ENCODE peak calls at places on chromosomes 6 and 20, in ten cellular contexts. K is epithelial cell of esophagus, F is uterus, Z is upper lobe of right lung, Y is AG04450, I is AG10803, M is GM12865, A is heart left ventricle, J is stomach, H is BJ. B is an unnamed sample.

GRCh38 chr20:53069121-53069520 is 97.0 kb downstream of the TSHZ2 start:
- DNase-seq in K (no peak), F (no peak), Z (no peak), Y (no peak), I (no peak), M (no peak), A (no peak), J (no peak), H (no peak), B (no peak)

GRCh38 chr6:3835055-3835731 is 14.0 kb upstream of the FAM50B start:
- DNase-seq in K (peak; percentile 17), F (no peak), Z (no peak), Y (no peak), I (peak; percentile 52), M (no peak), A (no peak), J (peak; percentile 37), H (no peak), B (no peak)

GRCh38 chr20:55581519-55581918 is 423.8 kb downstream of the CBLN4 start:
- DNase-seq in K (no peak), F (no peak), Z (no peak), Y (no peak), I (no peak), M (no peak), A (no peak), J (no peak), H (no peak), B (no peak)

GRCh38 chr20:46694484-46694883 is 5.2 kb upstream of the TP53RK start:
- DNase-seq in K (peak; percentile 30), F (no peak), Z (no peak), Y (no peak), I (peak; percentile 53), M (peak; percentile 61), A (no peak), J (no peak), H (no peak), B (peak; percentile 45)

GRCh38 chr6:5554226-5554625 is 292.9 kb downstream of the FARS2 start:
- DNase-seq in K (no peak), F (no peak), Z (no peak), Y (no peak), I (no peak), M (no peak), A (no peak), J (no peak), H (no peak), B (no peak)

GRCh38 chr6:52176550-52176949 is 9.6 kb upstream of the IL17A start:
- DNase-seq in K (no peak), F (no peak), Z (no peak), Y (no peak), I (no peak), M (peak; percentile 84), A (no peak), J (no peak), H (no peak), B (no peak)

GRCh38 chr6:6818078-6818639 is 229.6 kb downstream of the LY86 start:
- DNase-seq in K (no peak), F (no peak), Z (no peak), Y (no peak), I (no peak), M (peak; percentile 31), A (no peak), J (no peak), H (no peak), B (no peak)

GRCh38 chr6:78268591-78268990 is 598.8 kb upstream of the IRAK1BP1 start:
- DNase-seq in K (peak; percentile 36), F (no peak), Z (no peak), Y (no peak), I (no peak), M (no peak), A (no peak), J (no peak), H (no peak), B (no peak)

GRCh38 chr6:167207527-167207926 is 49.7 kb upstream of the GPR31 start:
- DNase-seq in K (no peak), F (no peak), Z (no peak), Y (no peak), I (no peak), M (no peak), A (no peak), J (no peak), H (no peak), B (no peak)

GRCh38 chr6:75694406-75694805 is 54.6 kb upstream of the MYO6 start:
- DNase-seq in K (no peak), F (no peak), Z (no peak), Y (no peak), I (no peak), M (no peak), A (no peak), J (no peak), H (no peak), B (no peak)

GRCh38 chr20:48789185-48789668 is 38.6 kb downstream of the PREX1 start:
- DNase-seq in K (no peak), F (no peak), Z (no peak), Y (no peak), I (no peak), M (peak; percentile 69), A (no peak), J (no peak), H (no peak), B (no peak)

GRCh38 chr6:129635396-129636164 is 74.4 kb downstream of the ARHGAP18 start:
- DNase-seq in K (no peak), F (no peak), Z (no peak), Y (no peak), I (peak; percentile 90), M (no peak), A (no peak), J (no peak), H (peak; percentile 33), B (no peak)

GRCh38 chr6:14641401-14641800 is 523.8 kb downstream of the CD83 start:
- DNase-seq in K (no peak), F (no peak), Z (no peak), Y (no peak), I (no peak), M (no peak), A (no peak), J (no peak), H (no peak), B (no peak)

GRCh38 chr6:154411076-154411475 is 54.5 kb upstream of the IPCEF1 start:
- DNase-seq in K (no peak), F (no peak), Z (no peak), Y (no peak), I (no peak), M (no peak), A (no peak), J (no peak), H (no peak), B (no peak)

DNA sequence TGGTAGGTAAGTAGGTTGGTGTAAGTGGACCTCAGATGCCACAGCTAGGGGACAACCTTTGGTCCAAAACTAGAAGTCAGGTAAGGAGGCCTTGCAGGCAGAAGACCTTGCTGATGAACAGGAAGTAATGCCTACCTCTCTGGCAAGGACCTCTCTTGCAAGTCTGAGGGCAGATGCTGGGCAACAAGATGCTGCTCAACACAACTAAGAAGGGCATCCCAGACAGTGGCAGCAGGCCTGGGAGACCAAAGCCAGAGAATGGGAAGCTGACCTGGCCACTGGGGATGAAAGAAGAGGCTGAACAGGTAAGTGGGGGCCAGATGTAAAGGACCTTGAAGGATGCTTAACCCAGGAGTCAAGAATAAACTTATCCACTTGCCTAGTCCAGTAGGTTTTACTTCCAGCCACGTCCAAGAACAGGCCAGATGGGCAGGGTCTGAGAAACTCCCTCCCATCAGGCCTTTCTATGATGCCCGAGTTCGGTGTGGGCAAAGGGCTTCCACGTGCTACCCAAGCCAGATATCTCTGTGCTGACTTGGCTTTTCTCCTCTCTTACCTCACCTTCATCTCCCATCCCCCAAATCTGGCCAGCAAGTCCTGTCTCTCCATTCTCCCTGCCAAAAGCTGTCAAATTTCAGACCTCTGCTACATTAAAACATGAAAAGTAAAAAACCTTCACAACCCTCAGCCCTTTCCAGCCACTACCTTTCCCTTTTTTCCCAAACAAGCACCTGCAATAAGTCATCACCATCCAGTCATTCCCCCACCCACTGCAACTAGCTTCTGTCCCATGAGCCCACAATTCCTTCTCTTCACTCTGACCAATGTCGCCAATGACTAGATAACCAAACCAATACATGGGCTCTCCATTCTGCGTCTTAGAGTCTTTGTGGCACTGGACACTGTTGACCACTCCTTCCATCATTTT is 11.5 kb upstream of the PLCG1 start:
- DNase-seq in K (no peak), F (no peak), Z (no peak), Y (no peak), I (no peak), M (no peak), A (no peak), J (no peak), H (no peak), B (no peak)
- H3K4me3 ChIP-seq in K (no peak overlapping the region), F (no peak overlapping the region), Z (no peak overlapping the region), Y (no peak overlapping the region), I (no peak overlapping the region), M (no peak overlapping the region), A (no peak overlapping the region), J (no peak overlapping the region), H (no peak overlapping the region), B (no peak overlapping the region)

DNA sequence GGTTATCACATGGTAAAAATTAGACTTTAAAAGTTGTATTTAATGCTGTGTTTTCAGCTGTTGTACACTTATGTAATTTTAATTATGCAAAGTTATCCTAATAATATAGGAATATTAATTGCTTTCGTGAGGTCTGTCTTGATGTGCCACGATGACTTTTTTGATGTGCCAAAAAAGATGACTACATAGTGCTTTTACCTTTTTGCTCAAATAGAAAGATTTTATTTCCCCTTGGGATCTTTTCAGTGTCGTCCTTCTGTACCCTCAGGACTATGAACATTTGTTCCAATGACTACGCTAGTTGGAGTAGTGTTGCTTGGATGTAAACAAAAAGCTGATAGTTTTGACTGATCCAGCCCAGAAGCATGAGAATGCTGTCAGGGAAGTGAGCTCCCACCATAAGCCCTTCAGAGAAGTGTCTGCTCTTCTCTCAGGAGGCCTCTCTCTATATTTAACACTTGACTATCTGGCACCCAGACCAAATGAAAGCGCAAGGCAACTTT is 1.2 kb upstream of the CD164 start:
- DNase-seq in K (no peak), F (no peak), Z (no peak), Y (no peak), I (no peak), M (no peak), A (no peak), J (no peak), H (no peak), B (no peak)
- TF ChIP-seq CTCF in K (no peak), F (no peak), Z (no peak), Y (no peak), I (no peak), M (no peak), A (peak; percentile 1), J (no peak), H (no peak), B (no peak)

GRCh38 chr20:378961-379336 is 1.6 kb upstream of the TRIB3 start:
- DNase-seq in K (no peak), F (no peak), Z (no peak), Y (no peak), I (no peak), M (no peak), A (no peak), J (no peak), H (no peak), B (no peak)
- H3K4me3 ChIP-seq in K (no peak overlapping the region), F (no peak overlapping the region), Z (no peak overlapping the region), Y (no peak overlapping the region), I (no peak overlapping the region), M (no peak overlapping the region), A (no peak overlapping the region), J (no peak overlapping the region), H (no peak overlapping the region), B (no peak overlapping the region)

DNA sequence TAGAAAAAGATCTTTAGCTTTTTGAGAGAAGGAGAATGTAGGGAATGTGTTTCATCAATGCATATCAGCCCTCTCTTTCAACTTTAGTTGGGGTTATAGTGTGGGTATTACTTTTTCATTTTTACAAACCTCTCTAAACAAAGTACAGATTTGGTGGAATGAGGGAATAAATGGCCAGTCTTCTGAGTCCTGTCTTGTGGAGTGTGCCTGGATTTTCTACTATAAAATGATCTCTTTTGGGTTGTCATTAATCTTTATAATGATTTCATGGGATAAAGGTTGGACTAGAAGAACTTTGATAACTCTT is 209.3 kb downstream of the RNF144B start:
- DNase-seq in K (no peak), F (no peak), Z (no peak), Y (no peak), I (no peak), M (no peak), A (no peak), J (no peak), H (no peak), B (no peak)
- TF ChIP-seq CTCF in K (no peak), F (no peak), Z (no peak), Y (no peak), I (no peak), M (no peak), A (no peak), J (no peak), H (no peak), B (no peak)

B was measured in GM12864.